ENCODE peak calls at places on chromosomes 16 and 17, in six cellular contexts. One of them, this sample, is unnamed. For H3K4me1, the result is how much of the 10 kb centered on the place peaks cover.

GRCh38 chr17:11899494-11899893 is 97.8 kb downstream of the ZNF18 start:
- DNase-seq in astrocyte: no peak
- DNase-seq in fibroblast of lung: no peak
- DNase-seq in H1: no peak
- DNase-seq in H9: no peak
- DNase-seq in endodermal cell: peak
- DNase-seq in this sample: no peak

GRCh38 chr17:39402890-39403605 is 1.6 kb upstream of the FBXL20 start:
- DNase-seq in astrocyte: no peak
- DNase-seq in fibroblast of lung: no peak
- DNase-seq in endodermal cell: peak
- DNase-seq in H1: no peak
- DNase-seq in H9: peak
- DNase-seq in this sample: no peak

GRCh38 chr16:81198635-81199034 is 39.9 kb upstream of the BCO1 start:
- DNase-seq in fibroblast of lung: peak
- DNase-seq in H9: peak
- DNase-seq in H1: no peak
- DNase-seq in astrocyte: no peak
- DNase-seq in endodermal cell: no peak
- DNase-seq in this sample: no peak

GRCh38 chr17:10668771-10669170 is 11.7 kb upstream of the MYH3 start:
- DNase-seq in H9: no peak
- DNase-seq in fibroblast of lung: peak
- DNase-seq in astrocyte: peak
- DNase-seq in H1: no peak
- DNase-seq in endodermal cell: no peak
- DNase-seq in this sample: no peak

GRCh38 chr17:682150-682549 is 32.5 kb downstream of the VPS53 start:
- DNase-seq in endodermal cell: no peak
- DNase-seq in H9: no peak
- DNase-seq in astrocyte: no peak
- DNase-seq in fibroblast of lung: no peak
- DNase-seq in H1: no peak
- DNase-seq in this sample: no peak

GRCh38 chr16:1093284-1094123 is 2.5 kb downstream of the C1QTNF8 start:
- DNase-seq in fibroblast of lung: no peak
- DNase-seq in H9: peak
- DNase-seq in H1: peak
- DNase-seq in endodermal cell: peak
- DNase-seq in astrocyte: no peak
- DNase-seq in this sample: no peak

GRCh38 chr16:68228652-68229051 is 7.3 kb downstream of the ESRP2 start:
- DNase-seq in H9: no peak
- DNase-seq in astrocyte: no peak
- DNase-seq in fibroblast of lung: no peak
- DNase-seq in H1: no peak
- DNase-seq in endodermal cell: peak
- DNase-seq in this sample: peak

GRCh38 chr16:50305441-50306061 is 39.2 kb downstream of the ADCY7 start:
- DNase-seq in H1: no peak
- DNase-seq in fibroblast of lung: no peak
- DNase-seq in astrocyte: no peak
- DNase-seq in endodermal cell: peak
- DNase-seq in H9: no peak
- DNase-seq in this sample: no peak

GRCh38 chr16:29806096-29806579 is at the start of gene MAZ:
- DNase-seq in H1: no peak
- DNase-seq in astrocyte: peak
- DNase-seq in endodermal cell: no peak
- DNase-seq in H9: no peak
- DNase-seq in fibroblast of lung: peak
- DNase-seq in this sample: no peak

GRCh38 chr16:85316321-85316919 is 204.1 kb upstream of the CIBAR2 start:
- DNase-seq in fibroblast of lung: peak
- DNase-seq in endodermal cell: peak
- DNase-seq in H1: peak
- DNase-seq in astrocyte: no peak
- DNase-seq in H9: peak
- DNase-seq in this sample: peak

GRCh38 chr17:65385726-65386125 is 175.7 kb downstream of the AXIN2 start:
- DNase-seq in H1: no peak
- DNase-seq in astrocyte: no peak
- DNase-seq in H9: no peak
- DNase-seq in fibroblast of lung: no peak
- DNase-seq in endodermal cell: no peak
- DNase-seq in this sample: no peak

DNA sequence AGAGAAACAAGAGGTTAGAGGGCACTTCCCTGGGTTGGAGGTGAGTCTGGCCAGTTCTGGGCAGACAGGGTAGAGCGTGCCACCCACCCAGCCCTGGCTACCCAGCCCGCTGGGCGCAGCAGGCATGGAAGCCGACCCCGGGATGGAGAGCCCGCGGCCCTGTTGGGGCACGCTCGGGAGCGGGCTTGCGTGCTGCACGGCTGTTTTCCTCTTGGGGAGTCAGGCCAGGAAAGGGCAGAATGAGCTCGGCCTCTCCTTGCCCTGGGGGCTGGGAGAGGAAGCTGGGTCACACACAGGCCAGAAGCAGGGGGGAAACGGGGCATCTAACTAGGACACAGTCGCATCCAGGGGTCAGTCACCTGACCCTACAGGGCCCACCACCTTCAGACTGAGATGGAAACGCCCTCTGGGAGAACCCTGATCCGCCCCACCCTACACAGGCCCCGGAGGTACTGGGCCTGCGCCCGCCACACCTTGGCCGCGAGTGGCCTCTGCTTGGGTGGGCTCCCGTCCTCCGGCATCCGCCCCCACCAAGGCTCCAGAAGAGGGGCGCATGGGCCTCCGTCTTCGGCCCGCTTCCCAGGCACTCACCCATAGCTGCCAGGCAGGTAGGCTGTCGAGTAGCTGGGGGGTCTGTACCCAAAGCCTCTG is 1.2 kb downstream of the SOX15 start:
- DNase-seq in H9: peak
- DNase-seq in H1: no peak
- DNase-seq in fibroblast of lung: no peak
- DNase-seq in astrocyte: no peak
- DNase-seq in endodermal cell: peak
- DNase-seq in this sample: no peak
- H3K4me1 ChIP-seq in H9: under half
- H3K4me1 ChIP-seq in H1: under half
- H3K4me1 ChIP-seq in fibroblast of lung: under half
- H3K4me1 ChIP-seq in astrocyte: half or more
- H3K4me1 ChIP-seq in endodermal cell: under half
- H3K4me1 ChIP-seq in this sample: under half

DNA sequence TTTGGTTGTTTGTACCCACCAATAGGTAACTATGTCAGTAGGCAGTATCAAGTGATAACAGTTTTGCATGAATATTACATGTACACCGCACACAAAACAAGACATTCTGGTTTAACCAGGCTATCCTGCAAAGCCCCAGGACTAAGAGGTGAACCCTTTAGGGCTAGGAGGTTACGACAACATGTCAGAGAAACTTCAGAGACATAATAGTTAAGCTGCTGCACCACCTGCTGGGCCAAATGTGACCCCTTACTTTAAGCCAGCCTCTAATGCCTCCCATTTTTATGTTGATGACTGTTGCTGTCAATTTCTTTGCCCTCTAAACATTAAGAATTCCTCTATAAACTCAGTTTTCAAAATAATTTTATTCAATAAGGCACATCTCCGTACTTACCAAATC is 15.4 kb downstream of the SRP68 start:
- DNase-seq in H1: no peak
- DNase-seq in endodermal cell: no peak
- DNase-seq in astrocyte: no peak
- DNase-seq in H9: no peak
- DNase-seq in fibroblast of lung: no peak
- DNase-seq in this sample: no peak
- H3K9ac ChIP-seq in H1: no peak
- H3K9ac ChIP-seq in endodermal cell: no peak
- H3K9ac ChIP-seq in astrocyte: no peak
- H3K9ac ChIP-seq in H9: no peak
- H3K9ac ChIP-seq in fibroblast of lung: no peak
- H3K9ac ChIP-seq in this sample: no peak

GRCh38 chr17:15363702-15364101 is 22.3 kb upstream of the TEKT3 start:
- DNase-seq in H1: no peak
- DNase-seq in astrocyte: no peak
- DNase-seq in endodermal cell: no peak
- DNase-seq in H9: no peak
- DNase-seq in fibroblast of lung: no peak
- DNase-seq in this sample: no peak
- TF ChIP-seq CTCF in H1: no peak
- TF ChIP-seq CTCF in astrocyte: no peak
- TF ChIP-seq CTCF in endodermal cell: no peak
- TF ChIP-seq CTCF in H9: no peak
- TF ChIP-seq CTCF in fibroblast of lung: no peak
- TF ChIP-seq CTCF in this sample: no peak

DNA sequence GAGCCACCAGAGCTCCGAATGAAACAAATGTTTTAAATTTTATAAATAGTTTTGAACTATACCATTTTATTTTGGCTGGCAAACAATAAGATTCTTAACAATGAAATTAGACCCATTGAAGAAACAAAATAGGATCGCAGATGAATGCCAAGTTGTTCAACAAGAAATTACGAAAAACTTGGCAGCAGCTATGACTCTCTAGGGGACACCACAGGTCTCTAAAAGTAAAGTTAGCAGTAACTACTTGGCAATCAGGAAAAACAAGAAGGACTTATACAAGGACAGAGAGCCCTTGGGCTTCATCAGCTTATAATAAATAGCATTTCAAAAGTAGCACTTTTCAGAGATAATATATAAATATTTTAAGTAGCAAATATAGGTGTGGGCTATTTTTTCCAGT is 603.8 kb upstream of the PSMD7 start:
- DNase-seq in fibroblast of lung: no peak
- DNase-seq in endodermal cell: no peak
- DNase-seq in H9: no peak
- DNase-seq in astrocyte: no peak
- DNase-seq in H1: no peak
- DNase-seq in this sample: no peak
- H3K4me1 ChIP-seq in fibroblast of lung: under half
- H3K4me1 ChIP-seq in endodermal cell: under half
- H3K4me1 ChIP-seq in H9: under half
- H3K4me1 ChIP-seq in astrocyte: under half
- H3K4me1 ChIP-seq in H1: under half
- H3K4me1 ChIP-seq in this sample: under half

DNA sequence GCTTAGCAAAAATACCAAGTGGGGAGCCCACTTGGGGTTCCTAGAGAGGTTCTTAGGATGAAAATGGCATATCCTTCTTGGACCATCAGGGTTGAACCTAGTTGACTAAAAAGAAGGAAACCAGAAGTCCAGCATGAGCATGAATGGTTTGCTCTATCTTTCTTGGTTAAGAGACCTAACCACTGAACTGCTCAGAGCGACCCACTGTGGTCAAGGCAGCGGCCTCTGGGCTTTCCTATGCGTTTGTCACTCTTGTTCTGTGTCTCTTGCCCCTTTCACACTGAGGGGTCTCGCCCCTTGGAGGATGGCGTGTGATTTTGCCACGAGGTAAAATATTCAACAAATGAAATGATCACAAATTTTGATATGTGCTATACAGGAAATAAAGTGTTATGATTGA is 526 bp upstream of the BORCS6 start:
- DNase-seq in H1: no peak
- DNase-seq in endodermal cell: no peak
- DNase-seq in astrocyte: no peak
- DNase-seq in fibroblast of lung: no peak
- DNase-seq in H9: no peak
- DNase-seq in this sample: no peak
- H3K9ac ChIP-seq in H1: no peak
- H3K9ac ChIP-seq in endodermal cell: no peak
- H3K9ac ChIP-seq in astrocyte: peak
- H3K9ac ChIP-seq in fibroblast of lung: no peak
- H3K9ac ChIP-seq in H9: no peak
- H3K9ac ChIP-seq in this sample: no peak

GRCh38 chr17:48614904-48615211 is 234 bp downstream of the HOXB8 start:
- DNase-seq in H1: no peak
- DNase-seq in fibroblast of lung: peak
- DNase-seq in endodermal cell: no peak
- DNase-seq in astrocyte: no peak
- DNase-seq in H9: no peak
- DNase-seq in this sample: no peak

GRCh38 chr17:48611681-48612455 is 1.1 kb upstream of the HOXB7 start:
- DNase-seq in H1: no peak
- DNase-seq in fibroblast of lung: no peak
- DNase-seq in endodermal cell: peak
- DNase-seq in H9: peak
- DNase-seq in astrocyte: no peak
- DNase-seq in this sample: no peak

GRCh38 chr17:48612456-48612853 is 1.6 kb upstream of the HOXB7 start:
- DNase-seq in fibroblast of lung: peak
- DNase-seq in endodermal cell: no peak
- DNase-seq in H1: no peak
- DNase-seq in H9: no peak
- DNase-seq in astrocyte: no peak
- DNase-seq in this sample: no peak

GRCh38 chr17:48613862-48614694 is 1.0 kb downstream of the HOXB8 start:
- DNase-seq in astrocyte: no peak
- DNase-seq in fibroblast of lung: no peak
- DNase-seq in endodermal cell: peak
- DNase-seq in H9: peak
- DNase-seq in H1: no peak
- DNase-seq in this sample: no peak

GRCh38 chr17:48612854-48613691 is 2.0 kb downstream of the HOXB8 start:
- DNase-seq in H1: no peak
- DNase-seq in H9: peak
- DNase-seq in endodermal cell: peak
- DNase-seq in fibroblast of lung: peak
- DNase-seq in astrocyte: no peak
- DNase-seq in this sample: no peak
- TF ChIP-seq CTCF in H1: no peak
- TF ChIP-seq CTCF in H9: peak
- TF ChIP-seq CTCF in endodermal cell: peak
- TF ChIP-seq CTCF in fibroblast of lung: peak
- TF ChIP-seq CTCF in astrocyte: no peak
- TF ChIP-seq CTCF in this sample: no peak

GRCh38 chr16:57692636-57693035 is 2.0 kb upstream of the DRC7 start:
- DNase-seq in H9: no peak
- DNase-seq in astrocyte: no peak
- DNase-seq in H1: no peak
- DNase-seq in endodermal cell: no peak
- DNase-seq in fibroblast of lung: no peak
- DNase-seq in this sample: no peak
- H3K4me1 ChIP-seq in H9: under half
- H3K4me1 ChIP-seq in astrocyte: under half
- H3K4me1 ChIP-seq in H1: under half
- H3K4me1 ChIP-seq in endodermal cell: under half
- H3K4me1 ChIP-seq in fibroblast of lung: under half
- H3K4me1 ChIP-seq in this sample: under half

GRCh38 chr17:28737316-28737715 is 6.5 kb upstream of the TRAF4 start:
- DNase-seq in fibroblast of lung: no peak
- DNase-seq in H1: no peak
- DNase-seq in astrocyte: no peak
- DNase-seq in H9: no peak
- DNase-seq in endodermal cell: no peak
- DNase-seq in this sample: no peak
- H3K9ac ChIP-seq in fibroblast of lung: no peak
- H3K9ac ChIP-seq in H1: no peak
- H3K9ac ChIP-seq in astrocyte: no peak
- H3K9ac ChIP-seq in H9: no peak
- H3K9ac ChIP-seq in endodermal cell: no peak
- H3K9ac ChIP-seq in this sample: no peak

GRCh38 chr17:63445571-63446217 is 412 bp downstream of the CYB561 start:
- DNase-seq in H9: peak
- DNase-seq in endodermal cell: peak
- DNase-seq in H1: peak
- DNase-seq in astrocyte: peak
- DNase-seq in fibroblast of lung: no peak
- DNase-seq in this sample: peak
- TF ChIP-seq CTCF in H9: peak
- TF ChIP-seq CTCF in endodermal cell: peak
- TF ChIP-seq CTCF in H1: peak
- TF ChIP-seq CTCF in astrocyte: peak
- TF ChIP-seq CTCF in fibroblast of lung: peak
- TF ChIP-seq CTCF in this sample: peak